ENCODE peak calls at places on chromosome X, in four cellular contexts. G is activated CD4-positive, alpha-beta memory T cell treated with anti-CD3 and anti-CD28 coated beads for 36 hours; H is iris pigment epithelial cell; S is activated T-cell treated with anti-CD3 and anti-CD28 coated beads, Interleukin-2, amount 50 U/mL, for 72 hours. D is an unnamed sample.

GRCh38 chrX:65985922-65986588 is 53.8 kb downstream of the VSIG4 start:
- DNase-seq in S (peak; percentile 47), G (peak; percentile 64), H (peak; percentile 47), D (peak; percentile 75)

GRCh38 chrX:84748965-84749656 is 246.9 kb upstream of the HDX start:
- DNase-seq in G (no peak), H (no peak), S (no peak), D (no peak)

GRCh38 chrX:17373337-17373736 is 1.7 kb upstream of the NHS start:
- DNase-seq in G (no peak), S (no peak), H (no peak), D (no peak)

GRCh38 chrX:120334603-120335002 is 23.3 kb upstream of the TMEM255A start:
- DNase-seq in S (no peak), G (no peak), H (no peak), D (no peak)

GRCh38 chrX:17584248-17584681 is 153.0 kb upstream of the SCML1 start:
- DNase-seq in H (peak; percentile 10), G (no peak), S (no peak), D (peak; percentile 46)

GRCh38 chrX:118348186-118348810 is 2.4 kb downstream of the WDR44 start:
- DNase-seq in S (no peak), H (no peak), G (no peak), D (no peak)

GRCh38 chrX:133645977-133646750 is 230.9 kb upstream of the GPC4 start:
- DNase-seq in H (peak; percentile 88), G (no peak), S (no peak), D (peak; percentile 90)

GRCh38 chrX:117538441-117539418 is 577.9 kb downstream of the KLHL13 start:
- DNase-seq in S (no peak), G (no peak), H (no peak), D (no peak)

GRCh38 chrX:150092549-150092948 is 154.3 kb upstream of the EOLA2 start:
- DNase-seq in S (no peak), H (no peak), G (no peak), D (no peak)

GRCh38 chrX:54819201-54819600 is 11.7 kb downstream of the MAGED2 start:
- DNase-seq in G (no peak), H (no peak), S (no peak), D (no peak)

GRCh38 chrX:22237479-22237878 is 35.2 kb upstream of the CBLL2 start:
- DNase-seq in H (peak; percentile 9), S (no peak), G (no peak), D (no peak)

GRCh38 chrX:9311411-9312160 is 153.3 kb upstream of the TBL1X start:
- DNase-seq in S (no peak), H (no peak), G (no peak), D (no peak)

D was measured in epithelial cell of esophagus.